ENCODE peak calls at places on chromosome 20, in seven cellular contexts. One of them, this sample, is unnamed. For H3K4me1, the result is how much of the 10 kb centered on the place peaks cover.

GRCh38 chr20:20824924-20825584 is 112.6 kb upstream of the RALGAPA2 start:
- DNase-seq in pancreas: peak
- DNase-seq in CD8-positive, alpha-beta memory T cell: peak
- DNase-seq in right lobe of liver: peak
- DNase-seq in H9: peak
- DNase-seq in upper lobe of left lung: peak
- DNase-seq in HCT116: no peak
- DNase-seq in this sample: peak

GRCh38 chr20:46220808-46221207 is 87.5 kb downstream of the CDH22 start:
- DNase-seq in right lobe of liver: no peak
- DNase-seq in upper lobe of left lung: no peak
- DNase-seq in pancreas: no peak
- DNase-seq in CD8-positive, alpha-beta memory T cell: no peak
- DNase-seq in H9: peak
- DNase-seq in HCT116: peak
- DNase-seq in this sample: peak

GRCh38 chr20:43459022-43459942 is 1.6 kb downstream of the SRSF6 start:
- DNase-seq in pancreas: no peak
- DNase-seq in CD8-positive, alpha-beta memory T cell: no peak
- DNase-seq in upper lobe of left lung: no peak
- DNase-seq in HCT116: no peak
- DNase-seq in H9: no peak
- DNase-seq in right lobe of liver: no peak
- DNase-seq in this sample: no peak

GRCh38 chr20:35463455-35464300 is 8.3 kb downstream of the CEP250 start:
- DNase-seq in upper lobe of left lung: peak
- DNase-seq in right lobe of liver: no peak
- DNase-seq in CD8-positive, alpha-beta memory T cell: peak
- DNase-seq in pancreas: no peak
- DNase-seq in H9: peak
- DNase-seq in HCT116: peak
- DNase-seq in this sample: no peak

GRCh38 chr20:25867776-25868649 is 171.4 kb upstream of the ZNF337 start:
- DNase-seq in CD8-positive, alpha-beta memory T cell: peak
- DNase-seq in pancreas: peak
- DNase-seq in right lobe of liver: peak
- DNase-seq in HCT116: no peak
- DNase-seq in H9: peak
- DNase-seq in upper lobe of left lung: peak
- DNase-seq in this sample: peak

GRCh38 chr20:15637971-15638754 is 935.1 kb downstream of the KIF16B start:
- DNase-seq in right lobe of liver: no peak
- DNase-seq in H9: peak
- DNase-seq in upper lobe of left lung: no peak
- DNase-seq in HCT116: no peak
- DNase-seq in pancreas: no peak
- DNase-seq in CD8-positive, alpha-beta memory T cell: no peak
- DNase-seq in this sample: no peak

GRCh38 chr20:39623584-39624234 is 661.6 kb downstream of the DHX35 start:
- DNase-seq in CD8-positive, alpha-beta memory T cell: no peak
- DNase-seq in pancreas: no peak
- DNase-seq in H9: no peak
- DNase-seq in upper lobe of left lung: no peak
- DNase-seq in HCT116: no peak
- DNase-seq in right lobe of liver: no peak
- DNase-seq in this sample: no peak

GRCh38 chr20:31909253-31910070 is 39.0 kb downstream of the TTLL9 start:
- DNase-seq in HCT116: no peak
- DNase-seq in upper lobe of left lung: no peak
- DNase-seq in CD8-positive, alpha-beta memory T cell: no peak
- DNase-seq in right lobe of liver: no peak
- DNase-seq in H9: no peak
- DNase-seq in pancreas: no peak
- DNase-seq in this sample: no peak

GRCh38 chr20:19928379-19929360 is 88.5 kb upstream of the NAA20 start:
- DNase-seq in upper lobe of left lung: peak
- DNase-seq in CD8-positive, alpha-beta memory T cell: no peak
- DNase-seq in pancreas: peak
- DNase-seq in right lobe of liver: no peak
- DNase-seq in H9: no peak
- DNase-seq in HCT116: no peak
- DNase-seq in this sample: no peak

GRCh38 chr20:36941403-36941835 is 10.1 kb downstream of the SAMHD1 start:
- DNase-seq in upper lobe of left lung: no peak
- DNase-seq in CD8-positive, alpha-beta memory T cell: no peak
- DNase-seq in H9: no peak
- DNase-seq in right lobe of liver: no peak
- DNase-seq in pancreas: no peak
- DNase-seq in HCT116: no peak
- DNase-seq in this sample: no peak

GRCh38 chr20:4120921-4121321 is 105.6 kb upstream of the RNF24 start:
- DNase-seq in CD8-positive, alpha-beta memory T cell: no peak
- DNase-seq in HCT116: no peak
- DNase-seq in upper lobe of left lung: no peak
- DNase-seq in pancreas: no peak
- DNase-seq in right lobe of liver: no peak
- DNase-seq in H9: no peak
- DNase-seq in this sample: no peak

GRCh38 chr20:17536944-17537444 is 5.8 kb upstream of the BFSP1 start:
- DNase-seq in right lobe of liver: no peak
- DNase-seq in pancreas: peak
- DNase-seq in upper lobe of left lung: peak
- DNase-seq in H9: peak
- DNase-seq in HCT116: peak
- DNase-seq in CD8-positive, alpha-beta memory T cell: peak
- DNase-seq in this sample: peak

GRCh38 chr20:47349365-47350180 is 6.9 kb downstream of the ZMYND8 start:
- DNase-seq in HCT116: no peak
- DNase-seq in H9: no peak
- DNase-seq in CD8-positive, alpha-beta memory T cell: no peak
- DNase-seq in upper lobe of left lung: no peak
- DNase-seq in pancreas: no peak
- DNase-seq in right lobe of liver: no peak
- DNase-seq in this sample: no peak

GRCh38 chr20:47348539-47349142 is 7.9 kb downstream of the ZMYND8 start:
- DNase-seq in right lobe of liver: no peak
- DNase-seq in CD8-positive, alpha-beta memory T cell: no peak
- DNase-seq in HCT116: no peak
- DNase-seq in pancreas: no peak
- DNase-seq in upper lobe of left lung: no peak
- DNase-seq in H9: no peak
- DNase-seq in this sample: no peak

GRCh38 chr20:47350181-47350550 is 6.3 kb downstream of the ZMYND8 start:
- DNase-seq in right lobe of liver: no peak
- DNase-seq in upper lobe of left lung: no peak
- DNase-seq in pancreas: no peak
- DNase-seq in H9: no peak
- DNase-seq in CD8-positive, alpha-beta memory T cell: peak
- DNase-seq in HCT116: no peak
- DNase-seq in this sample: no peak

GRCh38 chr20:47346172-47346571 is 10.3 kb downstream of the ZMYND8 start:
- DNase-seq in pancreas: no peak
- DNase-seq in upper lobe of left lung: no peak
- DNase-seq in HCT116: no peak
- DNase-seq in CD8-positive, alpha-beta memory T cell: peak
- DNase-seq in right lobe of liver: peak
- DNase-seq in H9: no peak
- DNase-seq in this sample: no peak

DNA sequence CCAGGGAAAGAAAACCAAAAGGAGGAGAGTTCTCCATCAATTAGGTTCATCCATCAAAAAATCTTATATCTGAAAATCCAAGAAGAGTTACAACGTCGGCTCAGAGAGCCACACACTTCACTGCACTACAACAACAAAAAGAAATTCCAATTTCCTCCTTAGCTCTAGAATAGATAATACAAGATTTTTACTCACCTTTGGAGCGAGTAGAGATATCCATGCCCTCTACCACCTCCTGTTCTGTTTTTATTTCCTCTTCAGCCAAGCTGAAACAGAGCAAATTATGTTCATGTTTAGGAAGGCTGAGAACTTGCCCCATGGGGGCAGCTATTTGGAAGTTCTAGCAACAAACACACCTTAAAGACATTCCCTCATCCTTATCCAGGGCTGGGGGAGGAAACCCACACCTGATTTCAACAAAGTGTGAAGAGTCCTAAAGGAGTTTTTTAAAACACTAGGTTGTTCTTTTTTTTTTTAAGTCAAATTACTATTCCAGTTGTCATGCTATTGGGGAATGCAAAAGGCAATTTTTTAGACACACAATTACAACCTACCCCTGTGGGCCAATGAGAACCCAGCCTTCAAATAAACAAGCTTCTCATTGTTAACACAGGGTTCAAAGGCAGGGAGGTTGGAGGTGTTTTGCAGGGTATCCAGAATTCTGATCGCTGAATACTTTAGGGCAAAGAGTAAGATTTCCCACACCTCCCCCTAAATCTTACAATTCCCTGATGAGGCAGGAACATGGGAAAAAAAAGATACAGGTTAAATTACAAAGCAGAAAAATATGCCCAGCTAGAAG is 8.6 kb downstream of the ZMYND8 start:
- DNase-seq in pancreas: no peak
- DNase-seq in H9: no peak
- DNase-seq in CD8-positive, alpha-beta memory T cell: no peak
- DNase-seq in upper lobe of left lung: no peak
- DNase-seq in right lobe of liver: no peak
- DNase-seq in HCT116: no peak
- DNase-seq in this sample: no peak
- H3K4me1 ChIP-seq in pancreas: under half
- H3K4me1 ChIP-seq in H9: under half
- H3K4me1 ChIP-seq in CD8-positive, alpha-beta memory T cell: half or more
- H3K4me1 ChIP-seq in upper lobe of left lung: half or more
- H3K4me1 ChIP-seq in right lobe of liver: under half
- H3K4me1 ChIP-seq in HCT116: under half
- H3K4me1 ChIP-seq in this sample: under half

GRCh38 chr20:9147553-9148024 is 78.7 kb downstream of the PLCB4 start:
- DNase-seq in H9: no peak
- DNase-seq in CD8-positive, alpha-beta memory T cell: no peak
- DNase-seq in upper lobe of left lung: no peak
- DNase-seq in right lobe of liver: no peak
- DNase-seq in pancreas: no peak
- DNase-seq in HCT116: no peak
- DNase-seq in this sample: no peak
- H3K4me1 ChIP-seq in H9: under half
- H3K4me1 ChIP-seq in CD8-positive, alpha-beta memory T cell: under half
- H3K4me1 ChIP-seq in upper lobe of left lung: under half
- H3K4me1 ChIP-seq in right lobe of liver: under half
- H3K4me1 ChIP-seq in pancreas: under half
- H3K4me1 ChIP-seq in HCT116: under half
- H3K4me1 ChIP-seq in this sample: under half

DNA sequence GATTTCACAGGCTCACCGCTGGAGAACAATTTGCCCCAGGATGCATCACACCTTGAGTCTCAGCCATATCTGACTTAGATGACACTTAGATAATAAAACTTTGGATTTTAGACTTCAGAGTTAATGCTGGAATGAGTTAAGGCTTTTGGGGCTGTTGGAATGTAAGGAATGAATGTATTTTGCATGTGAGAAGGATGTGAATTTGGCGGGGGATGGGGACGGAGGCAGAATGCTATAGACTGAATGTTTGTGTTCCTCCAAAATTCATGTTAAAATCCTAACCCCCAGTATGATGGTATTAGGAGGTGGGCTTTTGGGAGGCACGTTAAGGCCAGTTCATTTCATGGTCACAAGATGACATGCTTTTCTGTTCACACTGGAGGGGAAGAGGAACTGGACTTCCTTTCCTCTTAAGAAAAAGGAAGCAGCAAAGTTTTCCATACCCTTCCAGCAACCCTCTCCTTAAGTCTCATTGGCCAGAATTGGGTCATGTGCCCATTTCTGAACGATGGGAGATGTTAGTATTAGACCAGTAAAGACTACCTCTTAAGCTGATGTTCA is 5.8 kb upstream of the SRXN1 start:
- DNase-seq in H9: no peak
- DNase-seq in CD8-positive, alpha-beta memory T cell: no peak
- DNase-seq in HCT116: no peak
- DNase-seq in pancreas: no peak
- DNase-seq in right lobe of liver: no peak
- DNase-seq in upper lobe of left lung: no peak
- DNase-seq in this sample: no peak
- H3K4me1 ChIP-seq in H9: under half
- H3K4me1 ChIP-seq in CD8-positive, alpha-beta memory T cell: under half
- H3K4me1 ChIP-seq in HCT116: under half
- H3K4me1 ChIP-seq in pancreas: under half
- H3K4me1 ChIP-seq in right lobe of liver: under half
- H3K4me1 ChIP-seq in upper lobe of left lung: under half
- H3K4me1 ChIP-seq in this sample: under half

GRCh38 chr20:47544240-47544639 is 42.6 kb downstream of the NCOA3 start:
- DNase-seq in pancreas: no peak
- DNase-seq in HCT116: no peak
- DNase-seq in CD8-positive, alpha-beta memory T cell: no peak
- DNase-seq in upper lobe of left lung: no peak
- DNase-seq in H9: no peak
- DNase-seq in right lobe of liver: no peak
- DNase-seq in this sample: no peak
- H3K4me1 ChIP-seq in pancreas: under half
- H3K4me1 ChIP-seq in HCT116: under half
- H3K4me1 ChIP-seq in CD8-positive, alpha-beta memory T cell: under half
- H3K4me1 ChIP-seq in upper lobe of left lung: under half
- H3K4me1 ChIP-seq in H9: under half
- H3K4me1 ChIP-seq in right lobe of liver: under half
- H3K4me1 ChIP-seq in this sample: under half

DNA sequence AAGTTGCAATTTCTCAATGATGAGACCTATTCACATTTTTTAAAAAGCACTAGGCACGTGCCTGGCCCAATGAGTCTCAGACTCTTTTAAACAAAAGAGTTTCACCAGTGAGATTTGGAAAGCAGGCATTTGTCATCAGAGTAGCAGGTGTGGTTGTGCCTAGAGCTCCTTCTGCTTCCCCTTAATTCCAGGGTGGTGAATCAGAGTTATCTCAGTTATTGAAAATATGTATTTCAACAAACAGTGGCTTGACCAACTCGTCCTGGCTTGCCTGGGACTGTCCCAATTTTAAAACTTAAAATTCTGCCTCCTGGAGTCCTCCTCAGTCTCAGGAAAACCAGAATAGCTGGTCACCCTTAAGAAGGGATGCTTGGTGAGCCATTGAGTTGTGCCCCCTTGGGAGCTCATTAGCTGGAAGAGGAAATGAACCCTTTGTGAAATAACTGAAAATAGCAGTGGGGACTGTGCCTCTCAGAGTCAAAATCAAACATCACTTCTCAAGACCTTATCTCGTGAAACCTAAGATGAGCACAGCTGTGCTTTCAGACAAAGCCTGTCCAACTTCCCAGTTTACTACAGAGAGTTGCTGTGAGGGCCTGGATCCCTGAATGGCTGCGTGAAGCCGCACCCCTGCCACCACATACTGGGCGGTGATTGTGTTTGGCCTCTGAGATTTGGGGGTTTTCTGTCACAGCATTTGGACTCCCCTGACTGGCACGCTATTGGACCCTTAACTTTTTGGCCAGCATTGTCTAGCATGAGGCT is 116.3 kb downstream of the ANKRD60 start:
- DNase-seq in H9: peak
- DNase-seq in pancreas: no peak
- DNase-seq in upper lobe of left lung: no peak
- DNase-seq in HCT116: no peak
- DNase-seq in right lobe of liver: no peak
- DNase-seq in CD8-positive, alpha-beta memory T cell: no peak
- DNase-seq in this sample: no peak
- H3K4me1 ChIP-seq in H9: under half
- H3K4me1 ChIP-seq in pancreas: under half
- H3K4me1 ChIP-seq in upper lobe of left lung: under half
- H3K4me1 ChIP-seq in HCT116: under half
- H3K4me1 ChIP-seq in right lobe of liver: under half
- H3K4me1 ChIP-seq in CD8-positive, alpha-beta memory T cell: under half
- H3K4me1 ChIP-seq in this sample: under half

GRCh38 chr20:5602346-5602745 is 147.9 kb upstream of the SHLD1 start:
- DNase-seq in CD8-positive, alpha-beta memory T cell: no peak
- DNase-seq in HCT116: no peak
- DNase-seq in H9: no peak
- DNase-seq in right lobe of liver: no peak
- DNase-seq in pancreas: no peak
- DNase-seq in upper lobe of left lung: no peak
- DNase-seq in this sample: no peak
- H3K4me1 ChIP-seq in CD8-positive, alpha-beta memory T cell: half or more
- H3K4me1 ChIP-seq in HCT116: under half
- H3K4me1 ChIP-seq in H9: under half
- H3K4me1 ChIP-seq in right lobe of liver: under half
- H3K4me1 ChIP-seq in pancreas: under half
- H3K4me1 ChIP-seq in upper lobe of left lung: under half
- H3K4me1 ChIP-seq in this sample: under half

This sample was measured in aorta.